ENCODE peak calls at places on chromosomes 3 and 15, in nine cellular contexts. One of them, this sample, is unnamed.
A peak's percentile ranks its signal among the peaks of the same experiment; 100 is the strongest.

GRCh38 chr3:52874160-52874701 is 23.1 kb downstream of the STIMATE start:
- DNase-seq in left cardiac atrium: no peak
- DNase-seq in glomerular endothelial cell: no peak
- DNase-seq in lower leg skin: no peak
- DNase-seq in stimulated activated CD4-positive, alpha-beta T cell treated with anti-CD3 and anti-CD28 coated beads, Interleukin-15, amount 100 ng/mL, for 24 hours: no peak
- DNase-seq in psoas muscle: no peak
- DNase-seq in activated T-cell treated with anti-CD3 and anti-CD28 coated beads, Interleukin-2, amount 50 U/mL, for 72 hours: no peak
- DNase-seq in GM20000: no peak
- DNase-seq in EL: no peak
- DNase-seq in this sample: no peak

GRCh38 chr3:110311526-110311925 is 760.1 kb upstream of the NECTIN3 start:
- DNase-seq in lower leg skin: no peak
- DNase-seq in EL: no peak
- DNase-seq in stimulated activated CD4-positive, alpha-beta T cell treated with anti-CD3 and anti-CD28 coated beads, Interleukin-15, amount 100 ng/mL, for 24 hours: no peak
- DNase-seq in glomerular endothelial cell: no peak
- DNase-seq in left cardiac atrium: no peak
- DNase-seq in psoas muscle: no peak
- DNase-seq in activated T-cell treated with anti-CD3 and anti-CD28 coated beads, Interleukin-2, amount 50 U/mL, for 72 hours: no peak
- DNase-seq in GM20000: no peak
- DNase-seq in this sample: no peak

GRCh38 chr3:74614133-74614967 is at the start of gene CNTN3:
- DNase-seq in left cardiac atrium: peak; percentile 22
- DNase-seq in EL: peak; percentile 61
- DNase-seq in activated T-cell treated with anti-CD3 and anti-CD28 coated beads, Interleukin-2, amount 50 U/mL, for 72 hours: no peak
- DNase-seq in GM20000: no peak
- DNase-seq in lower leg skin: no peak
- DNase-seq in stimulated activated CD4-positive, alpha-beta T cell treated with anti-CD3 and anti-CD28 coated beads, Interleukin-15, amount 100 ng/mL, for 24 hours: no peak
- DNase-seq in glomerular endothelial cell: no peak
- DNase-seq in psoas muscle: peak; percentile 15
- DNase-seq in this sample: peak; percentile 59

GRCh38 chr3:107861422-107861821 is 229.4 kb downstream of the CD47 start:
- DNase-seq in psoas muscle: no peak
- DNase-seq in glomerular endothelial cell: no peak
- DNase-seq in left cardiac atrium: no peak
- DNase-seq in EL: no peak
- DNase-seq in lower leg skin: no peak
- DNase-seq in GM20000: no peak
- DNase-seq in activated T-cell treated with anti-CD3 and anti-CD28 coated beads, Interleukin-2, amount 50 U/mL, for 72 hours: no peak
- DNase-seq in stimulated activated CD4-positive, alpha-beta T cell treated with anti-CD3 and anti-CD28 coated beads, Interleukin-15, amount 100 ng/mL, for 24 hours: no peak
- DNase-seq in this sample: no peak

GRCh38 chr3:196431193-196432136 is 762 bp downstream of the UBXN7 start:
- DNase-seq in glomerular endothelial cell: no peak
- DNase-seq in GM20000: peak; percentile 67
- DNase-seq in left cardiac atrium: peak; percentile 43
- DNase-seq in EL: peak; percentile 72
- DNase-seq in psoas muscle: peak; percentile 45
- DNase-seq in activated T-cell treated with anti-CD3 and anti-CD28 coated beads, Interleukin-2, amount 50 U/mL, for 72 hours: peak; percentile 9
- DNase-seq in lower leg skin: peak; percentile 17
- DNase-seq in stimulated activated CD4-positive, alpha-beta T cell treated with anti-CD3 and anti-CD28 coated beads, Interleukin-15, amount 100 ng/mL, for 24 hours: peak; percentile 31
- DNase-seq in this sample: peak; percentile 49

GRCh38 chr3:36653095-36653494 is 111.3 kb downstream of the DCLK3 start:
- DNase-seq in glomerular endothelial cell: no peak
- DNase-seq in GM20000: no peak
- DNase-seq in psoas muscle: no peak
- DNase-seq in left cardiac atrium: no peak
- DNase-seq in stimulated activated CD4-positive, alpha-beta T cell treated with anti-CD3 and anti-CD28 coated beads, Interleukin-15, amount 100 ng/mL, for 24 hours: no peak
- DNase-seq in lower leg skin: no peak
- DNase-seq in activated T-cell treated with anti-CD3 and anti-CD28 coated beads, Interleukin-2, amount 50 U/mL, for 72 hours: no peak
- DNase-seq in EL: peak; percentile 70
- DNase-seq in this sample: no peak

GRCh38 chr15:101024111-101024695 is 105.0 kb downstream of the LRRK1 start:
- DNase-seq in activated T-cell treated with anti-CD3 and anti-CD28 coated beads, Interleukin-2, amount 50 U/mL, for 72 hours: no peak
- DNase-seq in psoas muscle: no peak
- DNase-seq in stimulated activated CD4-positive, alpha-beta T cell treated with anti-CD3 and anti-CD28 coated beads, Interleukin-15, amount 100 ng/mL, for 24 hours: no peak
- DNase-seq in glomerular endothelial cell: no peak
- DNase-seq in lower leg skin: peak; percentile 9
- DNase-seq in GM20000: no peak
- DNase-seq in EL: no peak
- DNase-seq in left cardiac atrium: peak; percentile 65
- DNase-seq in this sample: no peak

GRCh38 chr15:86691091-86691490 is 611.4 kb downstream of the AGBL1 start:
- DNase-seq in stimulated activated CD4-positive, alpha-beta T cell treated with anti-CD3 and anti-CD28 coated beads, Interleukin-15, amount 100 ng/mL, for 24 hours: no peak
- DNase-seq in lower leg skin: no peak
- DNase-seq in EL: no peak
- DNase-seq in psoas muscle: no peak
- DNase-seq in GM20000: no peak
- DNase-seq in glomerular endothelial cell: no peak
- DNase-seq in left cardiac atrium: no peak
- DNase-seq in activated T-cell treated with anti-CD3 and anti-CD28 coated beads, Interleukin-2, amount 50 U/mL, for 72 hours: no peak
- DNase-seq in this sample: no peak

GRCh38 chr3:13509816-13510192 is 29.7 kb downstream of the HDAC11 start:
- DNase-seq in glomerular endothelial cell: no peak
- DNase-seq in activated T-cell treated with anti-CD3 and anti-CD28 coated beads, Interleukin-2, amount 50 U/mL, for 72 hours: no peak
- DNase-seq in lower leg skin: no peak
- DNase-seq in GM20000: no peak
- DNase-seq in EL: no peak
- DNase-seq in psoas muscle: no peak
- DNase-seq in stimulated activated CD4-positive, alpha-beta T cell treated with anti-CD3 and anti-CD28 coated beads, Interleukin-15, amount 100 ng/mL, for 24 hours: no peak
- DNase-seq in left cardiac atrium: no peak
- DNase-seq in this sample: no peak

GRCh38 chr3:193446975-193447602 is 68.5 kb upstream of the ATP13A5 start:
- DNase-seq in psoas muscle: no peak
- DNase-seq in left cardiac atrium: no peak
- DNase-seq in activated T-cell treated with anti-CD3 and anti-CD28 coated beads, Interleukin-2, amount 50 U/mL, for 72 hours: no peak
- DNase-seq in glomerular endothelial cell: no peak
- DNase-seq in EL: no peak
- DNase-seq in stimulated activated CD4-positive, alpha-beta T cell treated with anti-CD3 and anti-CD28 coated beads, Interleukin-15, amount 100 ng/mL, for 24 hours: no peak
- DNase-seq in GM20000: no peak
- DNase-seq in lower leg skin: no peak
- DNase-seq in this sample: no peak

GRCh38 chr15:75577401-75578205 is 1.5 kb downstream of the PTPN9 start:
- DNase-seq in left cardiac atrium: no peak
- DNase-seq in stimulated activated CD4-positive, alpha-beta T cell treated with anti-CD3 and anti-CD28 coated beads, Interleukin-15, amount 100 ng/mL, for 24 hours: peak; percentile 7
- DNase-seq in GM20000: no peak
- DNase-seq in psoas muscle: no peak
- DNase-seq in glomerular endothelial cell: no peak
- DNase-seq in EL: peak; percentile 30
- DNase-seq in activated T-cell treated with anti-CD3 and anti-CD28 coated beads, Interleukin-2, amount 50 U/mL, for 72 hours: no peak
- DNase-seq in lower leg skin: no peak
- DNase-seq in this sample: no peak

GRCh38 chr3:17320266-17320665 is 422.2 kb downstream of the TBC1D5 start:
- DNase-seq in stimulated activated CD4-positive, alpha-beta T cell treated with anti-CD3 and anti-CD28 coated beads, Interleukin-15, amount 100 ng/mL, for 24 hours: no peak
- DNase-seq in GM20000: no peak
- DNase-seq in left cardiac atrium: no peak
- DNase-seq in psoas muscle: no peak
- DNase-seq in EL: peak; percentile 2
- DNase-seq in activated T-cell treated with anti-CD3 and anti-CD28 coated beads, Interleukin-2, amount 50 U/mL, for 72 hours: no peak
- DNase-seq in glomerular endothelial cell: no peak
- DNase-seq in lower leg skin: no peak
- DNase-seq in this sample: no peak

GRCh38 chr3:53259427-53260259 is 3.8 kb upstream of the TKT start:
- DNase-seq in activated T-cell treated with anti-CD3 and anti-CD28 coated beads, Interleukin-2, amount 50 U/mL, for 72 hours: no peak
- DNase-seq in lower leg skin: no peak
- DNase-seq in GM20000: no peak
- DNase-seq in left cardiac atrium: no peak
- DNase-seq in psoas muscle: no peak
- DNase-seq in EL: no peak
- DNase-seq in stimulated activated CD4-positive, alpha-beta T cell treated with anti-CD3 and anti-CD28 coated beads, Interleukin-15, amount 100 ng/mL, for 24 hours: no peak
- DNase-seq in glomerular endothelial cell: no peak
- DNase-seq in this sample: no peak

GRCh38 chr15:78682013-78682651 is 41.1 kb upstream of the CHRNB4 start:
- DNase-seq in glomerular endothelial cell: no peak
- DNase-seq in stimulated activated CD4-positive, alpha-beta T cell treated with anti-CD3 and anti-CD28 coated beads, Interleukin-15, amount 100 ng/mL, for 24 hours: no peak
- DNase-seq in EL: no peak
- DNase-seq in psoas muscle: no peak
- DNase-seq in GM20000: no peak
- DNase-seq in lower leg skin: no peak
- DNase-seq in left cardiac atrium: no peak
- DNase-seq in activated T-cell treated with anti-CD3 and anti-CD28 coated beads, Interleukin-2, amount 50 U/mL, for 72 hours: no peak
- DNase-seq in this sample: no peak

GRCh38 chr3:143327388-143327787 is 207.8 kb downstream of the CHST2 start:
- DNase-seq in lower leg skin: no peak
- DNase-seq in GM20000: no peak
- DNase-seq in glomerular endothelial cell: no peak
- DNase-seq in stimulated activated CD4-positive, alpha-beta T cell treated with anti-CD3 and anti-CD28 coated beads, Interleukin-15, amount 100 ng/mL, for 24 hours: no peak
- DNase-seq in left cardiac atrium: no peak
- DNase-seq in EL: peak; percentile 38
- DNase-seq in activated T-cell treated with anti-CD3 and anti-CD28 coated beads, Interleukin-2, amount 50 U/mL, for 72 hours: no peak
- DNase-seq in psoas muscle: no peak
- DNase-seq in this sample: no peak

GRCh38 chr3:69033470-69033869 is 18.7 kb downstream of the TMF1 start:
- DNase-seq in stimulated activated CD4-positive, alpha-beta T cell treated with anti-CD3 and anti-CD28 coated beads, Interleukin-15, amount 100 ng/mL, for 24 hours: no peak
- DNase-seq in lower leg skin: no peak
- DNase-seq in EL: peak; percentile 84
- DNase-seq in GM20000: no peak
- DNase-seq in glomerular endothelial cell: peak; percentile 90
- DNase-seq in left cardiac atrium: no peak
- DNase-seq in psoas muscle: no peak
- DNase-seq in activated T-cell treated with anti-CD3 and anti-CD28 coated beads, Interleukin-2, amount 50 U/mL, for 72 hours: peak; percentile 21
- DNase-seq in this sample: no peak

GRCh38 chr3:179046497-179047353 is 24.9 kb downstream of the ZMAT3 start:
- DNase-seq in EL: peak; percentile 17
- DNase-seq in left cardiac atrium: no peak
- DNase-seq in activated T-cell treated with anti-CD3 and anti-CD28 coated beads, Interleukin-2, amount 50 U/mL, for 72 hours: peak; percentile 22
- DNase-seq in lower leg skin: no peak
- DNase-seq in GM20000: peak; percentile 55
- DNase-seq in stimulated activated CD4-positive, alpha-beta T cell treated with anti-CD3 and anti-CD28 coated beads, Interleukin-15, amount 100 ng/mL, for 24 hours: no peak
- DNase-seq in psoas muscle: no peak
- DNase-seq in glomerular endothelial cell: no peak
- DNase-seq in this sample: no peak

GRCh38 chr3:66904816-66905543 is 93.1 kb upstream of the KBTBD8 start:
- DNase-seq in activated T-cell treated with anti-CD3 and anti-CD28 coated beads, Interleukin-2, amount 50 U/mL, for 72 hours: no peak
- DNase-seq in lower leg skin: no peak
- DNase-seq in left cardiac atrium: no peak
- DNase-seq in GM20000: no peak
- DNase-seq in EL: no peak
- DNase-seq in glomerular endothelial cell: no peak
- DNase-seq in psoas muscle: no peak
- DNase-seq in stimulated activated CD4-positive, alpha-beta T cell treated with anti-CD3 and anti-CD28 coated beads, Interleukin-15, amount 100 ng/mL, for 24 hours: no peak
- DNase-seq in this sample: no peak

GRCh38 chr15:62889734-62890505 is 152.6 kb upstream of the TPM1 start:
- DNase-seq in stimulated activated CD4-positive, alpha-beta T cell treated with anti-CD3 and anti-CD28 coated beads, Interleukin-15, amount 100 ng/mL, for 24 hours: no peak
- DNase-seq in left cardiac atrium: no peak
- DNase-seq in lower leg skin: peak; percentile 64
- DNase-seq in psoas muscle: peak; percentile 33
- DNase-seq in glomerular endothelial cell: peak; percentile 79
- DNase-seq in EL: no peak
- DNase-seq in GM20000: no peak
- DNase-seq in activated T-cell treated with anti-CD3 and anti-CD28 coated beads, Interleukin-2, amount 50 U/mL, for 72 hours: no peak
- DNase-seq in this sample: no peak

GRCh38 chr3:193589616-193590015 is 3.4 kb upstream of the OPA1 start:
- DNase-seq in EL: no peak
- DNase-seq in stimulated activated CD4-positive, alpha-beta T cell treated with anti-CD3 and anti-CD28 coated beads, Interleukin-15, amount 100 ng/mL, for 24 hours: no peak
- DNase-seq in lower leg skin: no peak
- DNase-seq in psoas muscle: no peak
- DNase-seq in GM20000: no peak
- DNase-seq in glomerular endothelial cell: no peak
- DNase-seq in left cardiac atrium: no peak
- DNase-seq in activated T-cell treated with anti-CD3 and anti-CD28 coated beads, Interleukin-2, amount 50 U/mL, for 72 hours: no peak
- DNase-seq in this sample: no peak

GRCh38 chr15:94061041-94061440 is 170.3 kb upstream of the MCTP2 start:
- DNase-seq in stimulated activated CD4-positive, alpha-beta T cell treated with anti-CD3 and anti-CD28 coated beads, Interleukin-15, amount 100 ng/mL, for 24 hours: no peak
- DNase-seq in glomerular endothelial cell: no peak
- DNase-seq in lower leg skin: no peak
- DNase-seq in EL: no peak
- DNase-seq in activated T-cell treated with anti-CD3 and anti-CD28 coated beads, Interleukin-2, amount 50 U/mL, for 72 hours: no peak
- DNase-seq in psoas muscle: no peak
- DNase-seq in left cardiac atrium: no peak
- DNase-seq in GM20000: no peak
- DNase-seq in this sample: no peak

GRCh38 chr3:62371735-62372591 is 1.4 kb downstream of the FEZF2 start:
- DNase-seq in glomerular endothelial cell: no peak
- DNase-seq in psoas muscle: no peak
- DNase-seq in stimulated activated CD4-positive, alpha-beta T cell treated with anti-CD3 and anti-CD28 coated beads, Interleukin-15, amount 100 ng/mL, for 24 hours: no peak
- DNase-seq in lower leg skin: no peak
- DNase-seq in GM20000: peak; percentile 30
- DNase-seq in left cardiac atrium: no peak
- DNase-seq in EL: no peak
- DNase-seq in activated T-cell treated with anti-CD3 and anti-CD28 coated beads, Interleukin-2, amount 50 U/mL, for 72 hours: no peak
- DNase-seq in this sample: no peak

GRCh38 chr3:89002166-89002565 is 105.3 kb upstream of the EPHA3 start:
- DNase-seq in left cardiac atrium: no peak
- DNase-seq in lower leg skin: no peak
- DNase-seq in EL: no peak
- DNase-seq in psoas muscle: no peak
- DNase-seq in activated T-cell treated with anti-CD3 and anti-CD28 coated beads, Interleukin-2, amount 50 U/mL, for 72 hours: no peak
- DNase-seq in glomerular endothelial cell: no peak
- DNase-seq in GM20000: no peak
- DNase-seq in stimulated activated CD4-positive, alpha-beta T cell treated with anti-CD3 and anti-CD28 coated beads, Interleukin-15, amount 100 ng/mL, for 24 hours: no peak
- DNase-seq in this sample: no peak

GRCh38 chr15:89932880-89933279 is 20.1 kb upstream of the ARPIN start:
- DNase-seq in stimulated activated CD4-positive, alpha-beta T cell treated with anti-CD3 and anti-CD28 coated beads, Interleukin-15, amount 100 ng/mL, for 24 hours: no peak
- DNase-seq in activated T-cell treated with anti-CD3 and anti-CD28 coated beads, Interleukin-2, amount 50 U/mL, for 72 hours: no peak
- DNase-seq in psoas muscle: no peak
- DNase-seq in EL: no peak
- DNase-seq in glomerular endothelial cell: no peak
- DNase-seq in GM20000: no peak
- DNase-seq in lower leg skin: no peak
- DNase-seq in left cardiac atrium: no peak
- DNase-seq in this sample: no peak

GRCh38 chr15:39787479-39787878 is 4.8 kb upstream of the FSIP1 start:
- DNase-seq in glomerular endothelial cell: no peak
- DNase-seq in activated T-cell treated with anti-CD3 and anti-CD28 coated beads, Interleukin-2, amount 50 U/mL, for 72 hours: no peak
- DNase-seq in stimulated activated CD4-positive, alpha-beta T cell treated with anti-CD3 and anti-CD28 coated beads, Interleukin-15, amount 100 ng/mL, for 24 hours: no peak
- DNase-seq in EL: no peak
- DNase-seq in GM20000: no peak
- DNase-seq in left cardiac atrium: no peak
- DNase-seq in lower leg skin: no peak
- DNase-seq in psoas muscle: no peak
- DNase-seq in this sample: no peak

GRCh38 chr3:32903953-32904352 is 47.5 kb upstream of the CCR4 start:
- DNase-seq in GM20000: no peak
- DNase-seq in left cardiac atrium: no peak
- DNase-seq in stimulated activated CD4-positive, alpha-beta T cell treated with anti-CD3 and anti-CD28 coated beads, Interleukin-15, amount 100 ng/mL, for 24 hours: no peak
- DNase-seq in EL: no peak
- DNase-seq in activated T-cell treated with anti-CD3 and anti-CD28 coated beads, Interleukin-2, amount 50 U/mL, for 72 hours: no peak
- DNase-seq in glomerular endothelial cell: no peak
- DNase-seq in psoas muscle: no peak
- DNase-seq in lower leg skin: no peak
- DNase-seq in this sample: no peak